ENCODE peak calls at places on chromosomes 2 and 18, in four cellular contexts. E, S, Z and R are unnamed samples.

GRCh38 chr2:29012211-29012681 is 31.1 kb downstream of the TOGARAM2 start:
- DNase-seq in E (peak; percentile 48), S (peak; percentile 35), Z (peak; percentile 47), R (no peak)

GRCh38 chr2:210617318-210617717 is 60.9 kb downstream of the CPS1 start:
- DNase-seq in E (no peak), S (no peak), Z (no peak), R (peak; percentile 3)

GRCh38 chr2:237223208-237223861 is 137.6 kb downstream of the COPS8 start:
- DNase-seq in E (peak; percentile 47), S (peak; percentile 100), Z (peak; percentile 99), R (peak; percentile 93)

GRCh38 chr2:69977208-69977607 is 15.8 kb upstream of the ASPRV1 start:
- DNase-seq in E (no peak), S (no peak), Z (no peak), R (no peak)

GRCh38 chr18:31719363-31720006 is 35.1 kb upstream of the B4GALT6 start:
- DNase-seq in E (no peak), S (no peak), Z (no peak), R (no peak)

GRCh38 chr2:46067501-46068292 is 229.5 kb upstream of the EPAS1 start:
- DNase-seq in E (no peak), S (peak; percentile 99), Z (peak; percentile 99), R (peak; percentile 96)

GRCh38 chr2:85110991-85111560 is 22.1 kb upstream of the TCF7L1 start:
- DNase-seq in E (no peak), S (peak; percentile 40), Z (no peak), R (no peak)

GRCh38 chr2:161046876-161047275 is 113.4 kb upstream of the TANK start:
- DNase-seq in E (no peak), S (no peak), Z (no peak), R (peak; percentile 39)

GRCh38 chr2:121699421-121700328 is 37.0 kb downstream of the NIFK start:
- DNase-seq in E (no peak), S (peak; percentile 43), Z (peak; percentile 69), R (peak; percentile 75)

GRCh38 chr2:83874066-83874465 is 585.0 kb downstream of the SUCLG1 start:
- DNase-seq in E (no peak), S (no peak), Z (no peak), R (no peak)

GRCh38 chr2:132503621-132504200 is 87.1 kb downstream of the GPR39 start:
- DNase-seq in E (no peak), S (peak; percentile 63), Z (no peak), R (peak; percentile 13)

GRCh38 chr2:205087862-205088261 is 542.6 kb downstream of the PARD3B start:
- DNase-seq in E (no peak), S (no peak), Z (no peak), R (no peak)